ENCODE peak calls at places on chromosomes 3 and 15, in four cellular contexts. N is left lung; M is effector memory CD4-positive, alpha-beta T cell; R is cardiac muscle cell. E is an unnamed sample.

GRCh38 chr3:151593923-151594322 is 133.1 kb upstream of the IGSF10 start:
- DNase-seq in M (no peak), N (no peak), R (peak; percentile 25), E (no peak)

GRCh38 chr3:45931476-45931875 is 11.8 kb upstream of the CXCR6 start:
- DNase-seq in N (no peak), M (no peak), R (no peak), E (no peak)

GRCh38 chr15:89107984-89108383 is 19.7 kb downstream of the ABHD2 start:
- DNase-seq in M (no peak), R (no peak), N (no peak), E (no peak)

GRCh38 chr3:195240171-195240701 is 30.7 kb downstream of the XXYLT1 start:
- DNase-seq in R (no peak), M (no peak), N (peak; percentile 32), E (peak; percentile 88)

GRCh38 chr15:51793521-51793920 is 35.9 kb upstream of the TMOD3 start:
- DNase-seq in R (peak; percentile 78), M (no peak), N (no peak), E (no peak)

GRCh38 chr15:48560321-48561051 is 85.0 kb downstream of the FBN1 start:
- DNase-seq in R (peak; percentile 66), N (no peak), M (no peak), E (no peak)

GRCh38 chr3:107240183-107241091 is 136.8 kb upstream of the CCDC54 start:
- DNase-seq in M (peak; percentile 51), N (peak; percentile 79), R (peak; percentile 88), E (peak; percentile 83)

GRCh38 chr3:55264933-55265332 is 222.2 kb downstream of the WNT5A start:
- DNase-seq in N (no peak), R (no peak), M (no peak), E (no peak)

GRCh38 chr3:184908859-184909258 is 96.9 kb downstream of the VPS8 start:
- DNase-seq in M (no peak), R (no peak), N (no peak), E (no peak)

GRCh38 chr3:23834082-23834870 is 28.5 kb downstream of the UBE2E1 start:
- DNase-seq in R (no peak), N (no peak), M (no peak), E (no peak)

GRCh38 chr3:168155207-168155785 is 59.6 kb upstream of the GOLIM4 start:
- DNase-seq in M (no peak), N (no peak), R (no peak), E (no peak)

GRCh38 chr3:31361391-31362273 is 171.1 kb upstream of the STT3B start:
- DNase-seq in M (no peak), R (peak; percentile 69), N (no peak), E (no peak)

GRCh38 chr3:46825450-46825849 is 37.8 kb downstream of the MYL3 start:
- DNase-seq in R (peak; percentile 14), M (no peak), N (no peak), E (no peak)

GRCh38 chr15:92164327-92165000 is 229.2 kb upstream of the ST8SIA2 start:
- DNase-seq in M (no peak), N (no peak), R (peak; percentile 56), E (no peak)

GRCh38 chr15:98803228-98804056 is 155.1 kb downstream of the IGF1R start:
- DNase-seq in R (no peak), N (no peak), M (no peak), E (no peak)

GRCh38 chr3:55089211-55089610 is 161.4 kb upstream of the LRTM1 start:
- DNase-seq in M (no peak), R (peak; percentile 10), N (no peak), E (no peak)

GRCh38 chr3:25603703-25604102 is 61.0 kb downstream of the TOP2B start:
- DNase-seq in N (peak; percentile 47), R (peak; percentile 37), M (no peak), E (no peak)
- H3K27ac ChIP-seq in N (no peak overlapping the region), R (peak overlapping the region; percentile 76), M (no peak overlapping the region), E (no peak overlapping the region)

DNA sequence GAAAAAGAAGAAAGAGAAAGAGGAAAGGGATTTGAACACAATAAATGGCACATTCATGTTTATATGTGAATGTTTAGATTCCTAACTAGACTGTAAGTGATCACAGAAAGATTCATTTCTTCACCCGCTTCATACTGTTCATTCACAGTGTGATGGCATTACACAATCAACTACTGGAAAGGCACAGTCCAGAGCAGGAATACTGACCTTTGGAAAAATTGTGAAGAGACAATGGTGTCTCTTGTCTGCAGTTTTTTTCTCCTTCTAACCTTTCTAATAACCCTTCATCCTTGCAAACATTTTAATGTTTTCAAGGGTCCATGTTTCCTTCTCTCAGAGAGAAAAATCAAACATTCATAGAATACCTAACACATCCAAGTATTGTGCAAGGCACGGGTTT is 180.9 kb upstream of the SOX14 start:
- DNase-seq in R (no peak), N (no peak), M (no peak), E (no peak)
- H3K4me1 ChIP-seq in R (no peaks in the 10 kb centered on the region), N (no peaks in the 10 kb centered on the region), M (no peaks in the 10 kb centered on the region), E (no peaks in the 10 kb centered on the region)

GRCh38 chr15:74781673-74782595 is at the start of gene CSK:
- DNase-seq in N (peak; percentile 77), M (peak; percentile 65), R (peak; percentile 76), E (peak; percentile 80)

GRCh38 chr15:74783808-74784175 is 1.9 kb downstream of the CSK start:
- DNase-seq in M (no peak), R (no peak), N (no peak), E (no peak)

GRCh38 chr15:74783072-74783807 is 1.4 kb downstream of the CSK start:
- DNase-seq in R (peak; percentile 47), M (no peak), N (no peak), E (no peak)

GRCh38 chr15:74780983-74781672 is 752 bp upstream of the CSK start:
- DNase-seq in M (peak; percentile 37), N (peak; percentile 68), R (peak; percentile 41), E (no peak)

DNA sequence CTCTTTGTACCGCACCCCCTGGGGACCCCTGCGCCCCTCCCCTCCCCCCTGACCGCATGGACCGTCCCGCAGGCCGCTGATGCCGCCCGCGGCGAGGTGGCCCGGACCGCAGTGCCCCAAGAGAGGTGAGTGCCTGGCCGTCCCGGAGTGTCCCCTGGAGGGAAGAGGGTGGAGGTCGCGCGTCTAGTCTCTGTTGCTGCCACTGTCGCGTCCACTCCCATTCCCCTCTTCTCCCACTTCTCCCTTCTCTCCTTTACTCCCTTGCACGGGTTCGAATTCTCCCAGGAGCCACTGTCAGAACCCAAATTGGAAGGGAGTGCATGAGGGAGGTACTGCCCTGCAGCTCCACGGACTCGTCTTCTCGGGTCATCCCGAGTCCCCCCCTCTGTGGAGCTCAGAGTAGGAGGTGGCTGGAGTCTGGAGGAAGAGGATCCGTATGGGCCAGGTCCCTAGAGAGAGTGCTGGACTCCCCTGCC is 754 bp downstream of the CSK start:
- DNase-seq in R (no peak), M (no peak), N (no peak), E (no peak)
- H3K27ac ChIP-seq in R (no peak overlapping the region), M (peak overlapping the region; percentile 90), N (peak overlapping the region; percentile 84), E (peak overlapping the region; percentile 78)

GRCh38 chr3:43913036-43913435 is 222.3 kb downstream of the ABHD5 start:
- DNase-seq in M (no peak), R (no peak), N (no peak), E (no peak)
- H3K4me1 ChIP-seq in M (no peaks in the 10 kb centered on the region), R (no peaks in the 10 kb centered on the region), N (no peaks in the 10 kb centered on the region), E (no peaks in the 10 kb centered on the region)

DNA sequence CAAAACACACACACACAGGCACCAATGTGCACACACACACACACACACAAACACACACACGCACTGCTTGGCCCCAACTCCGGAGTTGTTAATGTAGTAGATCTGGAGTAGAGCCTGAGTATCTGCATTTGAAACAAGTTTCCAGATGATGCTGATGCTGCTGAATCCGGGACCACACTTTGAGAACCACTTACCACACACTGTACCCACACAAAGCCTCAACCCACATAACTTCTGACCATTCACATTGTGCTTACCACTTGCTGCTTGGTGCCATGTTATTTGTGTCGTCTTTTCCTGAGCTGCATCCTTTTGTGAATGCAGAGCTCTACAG is 36.9 kb downstream of the SETMAR start:
- DNase-seq in R (no peak), N (no peak), M (no peak), E (no peak)
- H3K27ac ChIP-seq in R (no peak overlapping the region), N (no peak overlapping the region), M (no peak overlapping the region), E (peak overlapping the region; percentile 53)

GRCh38 chr3:81645248-81645647 is 116.2 kb downstream of the GBE1 start:
- DNase-seq in N (no peak), M (no peak), R (no peak), E (no peak)

GRCh38 chr3:81651139-81651538 is 110.3 kb downstream of the GBE1 start:
- DNase-seq in R (no peak), N (no peak), M (no peak), E (no peak)

DNA sequence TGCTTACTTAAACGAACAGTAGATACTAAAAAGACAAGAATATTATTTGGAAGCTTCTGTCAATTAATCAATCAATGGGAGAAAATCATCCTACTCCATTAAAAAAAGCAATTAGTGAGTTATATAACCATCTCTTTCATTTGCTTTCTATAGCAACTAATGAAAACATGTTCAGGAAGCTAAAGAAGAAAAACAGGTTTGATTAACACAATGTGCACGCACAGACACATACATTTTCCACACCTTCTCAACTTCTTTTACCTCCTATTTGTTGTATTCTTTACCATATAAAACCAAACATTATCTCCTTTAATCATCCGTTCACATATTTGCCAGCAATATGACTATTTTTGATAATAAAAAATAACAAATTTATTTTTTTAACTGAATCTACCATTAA is 111.3 kb downstream of the GBE1 start:
- DNase-seq in R (no peak), N (no peak), M (no peak), E (no peak)
- H3K4me1 ChIP-seq in R (peaks cover 14% of the 10 kb centered on the region), N (no peaks in the 10 kb centered on the region), M (no peaks in the 10 kb centered on the region), E (no peaks in the 10 kb centered on the region)